ENCODE peak calls at places on chromosomes 3 and 15, in four cellular contexts. N, Y, P and L are unnamed samples.

GRCh38 chr3:28110884-28111283 is 130.5 kb upstream of the CMC1 start:
- DNase-seq in N (no peak), P (no peak), Y (no peak), L (no peak)

GRCh38 chr3:52211268-52211891 is 13.4 kb downstream of the ALAS1 start:
- DNase-seq in N (no peak), Y (no peak), P (no peak), L (no peak)

GRCh38 chr3:136546718-136547117 is 205.5 kb downstream of the STAG1 start:
- DNase-seq in P (no peak), N (no peak), Y (no peak), L (peak; percentile 7)

GRCh38 chr15:95129589-95129988 is 898.2 kb downstream of the MCTP2 start:
- DNase-seq in Y (no peak), P (no peak), N (no peak), L (no peak)

GRCh38 chr3:196843435-196844110 is 24.1 kb upstream of the SENP5 start:
- DNase-seq in P (no peak), N (no peak), Y (no peak), L (no peak)

GRCh38 chr3:65758871-65759598 is 279.7 kb downstream of the MAGI1 start:
- DNase-seq in Y (no peak), N (no peak), P (no peak), L (no peak)

GRCh38 chr3:44024194-44024593 is 217.5 kb upstream of the TOPAZ1 start:
- DNase-seq in Y (no peak), N (no peak), P (no peak), L (no peak)

GRCh38 chr15:55434989-55435825 is 26.9 kb downstream of the PIERCE2 start:
- DNase-seq in N (peak; percentile 66), P (peak; percentile 22), Y (no peak), L (peak; percentile 54)

GRCh38 chr3:171763392-171763791 is 46.9 kb downstream of the PLD1 start:
- DNase-seq in Y (no peak), N (no peak), P (no peak), L (no peak)

GRCh38 chr3:40623567-40623966 is 98.8 kb downstream of the ZNF621 start:
- DNase-seq in P (no peak), Y (no peak), N (peak; percentile 61), L (no peak)

GRCh38 chr15:77546050-77546501 is 86.6 kb downstream of the LINGO1 start:
- DNase-seq in P (no peak), Y (no peak), N (no peak), L (no peak)

GRCh38 chr3:128145279-128145678 is 8.0 kb upstream of the EEFSEC start:
- DNase-seq in P (no peak), N (no peak), Y (no peak), L (no peak)

GRCh38 chr3:81003817-81004216 is 757.6 kb downstream of the GBE1 start:
- DNase-seq in P (no peak), Y (no peak), N (no peak), L (no peak)

GRCh38 chr15:50181983-50182232 is at the start of gene SLC27A2:
- DNase-seq in Y (peak; percentile 64), P (peak; percentile 78), N (no peak), L (no peak)

GRCh38 chr3:64765951-64766350 is 78.2 kb upstream of the ADAMTS9 start:
- DNase-seq in P (no peak), Y (no peak), N (no peak), L (no peak)

GRCh38 chr15:45884755-45885445 is 250.1 kb downstream of the SQOR start:
- DNase-seq in N (no peak), P (no peak), Y (no peak), L (no peak)

GRCh38 chr3:48194446-48195071 is 6.3 kb upstream of the CDC25A start:
- DNase-seq in P (peak; percentile 74), N (peak; percentile 9), Y (peak; percentile 71), L (peak; percentile 61)

GRCh38 chr15:67821784-67822451 is 3.4 kb upstream of the SKOR1 start:
- DNase-seq in P (no peak), Y (no peak), N (no peak), L (peak; percentile 48)

GRCh38 chr3:189586941-189587687 is 44.1 kb upstream of the TP63 start:
- DNase-seq in P (no peak), N (no peak), Y (no peak), L (peak; percentile 62)

GRCh38 chr3:101571028-101571895 is 2.7 kb upstream of the PCNP start:
- DNase-seq in P (no peak), Y (no peak), N (no peak), L (no peak)
- TF ChIP-seq CTCF in P (no peak), Y (no peak), N (no peak), L (no peak)

GRCh38 chr15:78791357-78791756 is 19.9 kb downstream of the ADAMTS7 start:
- DNase-seq in Y (no peak), P (no peak), N (no peak), L (no peak)

GRCh38 chr15:78795043-78795442 is 16.2 kb downstream of the ADAMTS7 start:
- DNase-seq in P (no peak), Y (no peak), N (no peak), L (no peak)

GRCh38 chr15:78788261-78788660 is 23.0 kb downstream of the ADAMTS7 start:
- DNase-seq in P (no peak), N (no peak), Y (no peak), L (no peak)

GRCh38 chr15:78790027-78790426 is 21.2 kb downstream of the ADAMTS7 start:
- DNase-seq in N (no peak), Y (no peak), P (no peak), L (no peak)

DNA sequence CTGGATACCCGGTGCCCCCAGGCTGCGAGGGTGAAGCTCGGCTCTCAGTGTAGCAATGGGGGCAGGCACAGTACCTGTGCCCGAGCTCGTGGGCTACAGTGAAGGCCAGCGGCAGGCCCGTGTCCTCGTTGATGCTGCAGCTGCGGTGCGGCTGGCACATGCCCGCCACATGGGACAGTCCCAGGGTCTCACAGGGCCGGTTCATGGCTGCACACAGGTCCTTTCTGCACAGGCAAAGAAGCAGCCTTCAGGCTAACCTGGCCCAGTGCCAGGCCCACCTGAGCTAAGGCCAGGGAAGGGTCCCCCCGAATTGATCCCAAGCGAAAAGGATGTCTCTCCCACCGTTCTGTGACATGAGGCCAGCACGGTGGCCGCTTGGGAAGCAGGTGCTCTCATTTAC is 21.6 kb downstream of the ADAMTS7 start:
- DNase-seq in P (no peak), Y (no peak), N (no peak), L (no peak)
- TF ChIP-seq CTCF in P (no peak), Y (no peak), N (no peak), L (no peak)

DNA sequence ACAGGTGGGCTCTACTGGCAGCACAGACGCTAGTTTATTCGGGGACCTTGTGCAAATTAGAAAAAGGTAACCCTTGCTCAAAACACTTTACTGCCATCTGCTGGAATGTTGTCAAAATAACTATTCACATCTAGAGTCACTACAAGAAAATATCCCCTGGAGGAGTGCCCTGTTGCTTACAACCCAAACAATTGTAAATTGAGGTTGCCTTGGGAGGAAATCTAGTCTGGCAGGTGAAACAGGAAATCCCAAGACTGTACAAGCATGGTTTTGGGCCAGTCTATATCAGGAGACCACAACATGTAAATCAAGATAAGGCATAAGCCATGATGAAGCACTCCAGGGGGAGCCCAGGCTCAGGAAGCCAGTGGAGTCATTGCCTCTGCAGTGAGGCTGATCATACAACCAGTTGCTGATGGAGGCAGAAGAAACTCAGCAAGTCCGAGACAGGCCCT is 136.8 kb upstream of the ACP3 start:
- DNase-seq in Y (no peak), P (no peak), N (peak; percentile 75), L (peak; percentile 30)
- TF ChIP-seq CTCF in Y (peak; percentile 66), P (peak; percentile 54), N (peak; percentile 66), L (peak; percentile 38)

GRCh38 chr3:4672727-4673126 is 179.6 kb downstream of the ITPR1 start:
- DNase-seq in N (no peak), P (no peak), Y (no peak), L (no peak)

GRCh38 chr3:4666078-4666477 is 172.9 kb downstream of the ITPR1 start:
- DNase-seq in N (no peak), Y (no peak), P (no peak), L (no peak)

GRCh38 chr3:4665197-4665596 is 172.0 kb downstream of the ITPR1 start:
- DNase-seq in Y (no peak), N (no peak), P (no peak), L (no peak)

GRCh38 chr3:4674216-4674615 is 181.1 kb downstream of the ITPR1 start:
- DNase-seq in Y (no peak), P (no peak), N (no peak), L (no peak)

DNA sequence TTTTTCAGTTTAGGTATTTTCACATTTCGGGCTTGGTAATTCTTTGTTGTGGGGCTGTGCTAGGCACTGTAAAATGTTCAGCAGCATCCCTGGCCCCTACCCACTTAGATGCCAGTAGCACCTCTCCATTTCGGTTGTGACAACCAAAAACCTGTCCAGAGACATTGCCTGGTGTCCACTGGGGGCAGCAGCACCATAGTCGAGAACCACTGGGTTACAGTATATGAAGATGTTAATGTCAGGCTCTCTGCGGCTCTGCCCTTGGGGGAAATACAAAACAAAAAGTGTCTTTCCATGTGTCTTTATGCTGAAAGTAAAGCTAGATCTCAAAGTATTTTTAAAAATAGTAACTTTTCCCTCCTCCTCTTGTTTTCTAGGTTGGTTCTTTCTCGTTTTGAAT is 177.2 kb downstream of the ITPR1 start:
- DNase-seq in P (peak; percentile 27), N (no peak), Y (no peak), L (peak; percentile 7)
- TF ChIP-seq CTCF in P (peak; percentile 44), N (no peak), Y (peak; percentile 52), L (no peak)

GRCh38 chr15:78872972-78873795 is 494 bp downstream of the MORF4L1 start:
- DNase-seq in Y (peak; percentile 79), N (peak; percentile 91), P (peak; percentile 93), L (peak; percentile 86)
- TF ChIP-seq CTCF in Y (peak; percentile 66), N (peak; percentile 54), P (peak; percentile 74), L (peak; percentile 39)

GRCh38 chr3:154090116-154090420 is 31.1 kb upstream of the ARHGEF26 start:
- DNase-seq in Y (no peak), P (no peak), N (no peak), L (no peak)

GRCh38 chr3:154101250-154101649 is 19.9 kb upstream of the ARHGEF26 start:
- DNase-seq in P (no peak), Y (no peak), N (no peak), L (no peak)

GRCh38 chr3:154100556-154100955 is 20.6 kb upstream of the ARHGEF26 start:
- DNase-seq in Y (no peak), N (no peak), P (no peak), L (no peak)

GRCh38 chr3:154098396-154098795 is 22.8 kb upstream of the ARHGEF26 start:
- DNase-seq in Y (no peak), N (no peak), P (no peak), L (no peak)

GRCh38 chr3:154095832-154096421 is 25.3 kb upstream of the ARHGEF26 start:
- DNase-seq in Y (no peak), N (peak; percentile 30), P (no peak), L (no peak)
- TF ChIP-seq CTCF in Y (peak; percentile 37), N (peak; percentile 47), P (peak; percentile 9), L (no peak)

DNA sequence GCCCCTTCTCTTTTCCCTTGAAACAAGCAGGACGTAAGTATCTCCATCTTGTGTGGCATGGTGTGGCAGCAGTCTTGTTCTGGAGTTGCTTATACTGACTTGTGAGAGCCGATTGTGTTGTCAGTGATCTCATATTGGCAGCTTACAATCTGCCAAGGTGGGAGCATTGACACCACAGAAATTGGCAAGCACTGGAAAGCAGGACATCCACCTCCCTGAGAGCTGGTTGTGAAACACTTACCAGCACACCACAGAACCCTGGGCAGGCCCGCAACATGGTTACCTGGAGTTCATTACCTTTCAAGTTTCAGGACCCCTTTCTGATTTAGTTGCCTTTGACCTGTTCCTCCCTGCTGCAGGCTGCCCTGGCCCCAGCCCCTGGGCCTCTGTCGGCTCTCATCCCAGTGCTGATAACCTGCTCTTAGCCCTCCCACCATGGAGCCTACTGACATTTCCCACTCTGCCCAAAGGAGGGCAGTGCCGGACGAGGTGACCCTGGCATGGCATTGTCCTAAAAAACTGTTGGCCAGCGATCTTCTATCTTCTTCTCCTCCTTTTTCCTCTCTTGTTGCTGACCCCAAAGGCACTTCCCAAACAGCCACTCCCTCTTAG is 10.6 kb upstream of the ATP2B2 start:
- DNase-seq in Y (no peak), P (no peak), N (no peak), L (no peak)
- TF ChIP-seq CTCF in Y (no peak), P (peak; percentile 54), N (no peak), L (no peak)